ENCODE peak calls at places on chromosome 7, in six cellular contexts. H is body of pancreas, Z is testis, P is Peyer's patch, N is ovary, K is adrenal gland. U is an unnamed sample.

GRCh38 chr7:157548691-157549265 is 212.0 kb downstream of the DNAJB6 start:
- DNase-seq in H (no peak), Z (no peak), P (peak; percentile 32), N (no peak), K (no peak), U (no peak)

GRCh38 chr7:103915958-103916357 is 73.5 kb downstream of the RELN start:
- DNase-seq in H (no peak), Z (no peak), P (no peak), N (no peak), K (no peak), U (no peak)

GRCh38 chr7:26420600-26420999 is 128.9 kb downstream of the SNX10 start:
- DNase-seq in H (no peak), Z (no peak), P (no peak), N (no peak), K (no peak), U (no peak)

GRCh38 chr7:131723926-131724325 is 167.5 kb upstream of the PODXL start:
- DNase-seq in H (no peak), Z (no peak), P (no peak), N (no peak), K (no peak), U (no peak)

GRCh38 chr7:140604760-140605159 is 35.9 kb downstream of the DENND2A start:
- DNase-seq in H (no peak), Z (no peak), P (no peak), N (no peak), K (no peak), U (no peak)

GRCh38 chr7:129501760-129502707 is at the start of gene SMKR1:
- DNase-seq in H (peak; percentile 89), Z (peak; percentile 85), P (peak; percentile 96), N (peak; percentile 79), K (peak; percentile 88), U (peak; percentile 28)

GRCh38 chr7:158238616-158239289 is 348.9 kb downstream of the PTPRN2 start:
- DNase-seq in H (no peak), Z (no peak), P (no peak), N (no peak), K (no peak), U (no peak)

GRCh38 chr7:118169146-118169545 is 14.8 kb upstream of the LSM8 start:
- DNase-seq in H (no peak), Z (no peak), P (no peak), N (no peak), K (no peak), U (no peak)

GRCh38 chr7:150324366-150324961 is 1.1 kb upstream of the ACTR3C start:
- DNase-seq in H (peak; percentile 59), Z (no peak), P (no peak), N (peak; percentile 42), K (peak; percentile 64), U (no peak)
- H3K4me3 ChIP-seq in H (no peak overlapping the region), Z (no peak overlapping the region), P (peak overlapping the region; percentile 62), N (peak overlapping the region; percentile 74), K (no peak overlapping the region), U (no peak overlapping the region)

GRCh38 chr7:992742-993607 is 10.0 kb downstream of the CYP2W1 start:
- DNase-seq in H (peak; percentile 97), Z (peak; percentile 96), P (peak; percentile 97), N (peak; percentile 99), K (peak; percentile 98), U (peak; percentile 92)
- TF ChIP-seq POLR2A in H (no peak), Z (no peak), P (no peak), N (peak; percentile 35), K (no peak), U (no peak)

GRCh38 chr7:106313966-106314365 is 29.2 kb upstream of the NAMPT start:
- DNase-seq in H (no peak), Z (no peak), P (no peak), N (no peak), K (no peak), U (no peak)

GRCh38 chr7:106314875-106315274 is 30.1 kb upstream of the NAMPT start:
- DNase-seq in H (no peak), Z (no peak), P (no peak), N (no peak), K (no peak), U (no peak)

GRCh38 chr7:106313456-106313891 is 28.7 kb upstream of the NAMPT start:
- DNase-seq in H (no peak), Z (no peak), P (no peak), N (no peak), K (no peak), U (no peak)

GRCh38 chr7:106317971-106318370 is 33.2 kb upstream of the NAMPT start:
- DNase-seq in H (no peak), Z (no peak), P (no peak), N (no peak), K (no peak), U (no peak)

DNA sequence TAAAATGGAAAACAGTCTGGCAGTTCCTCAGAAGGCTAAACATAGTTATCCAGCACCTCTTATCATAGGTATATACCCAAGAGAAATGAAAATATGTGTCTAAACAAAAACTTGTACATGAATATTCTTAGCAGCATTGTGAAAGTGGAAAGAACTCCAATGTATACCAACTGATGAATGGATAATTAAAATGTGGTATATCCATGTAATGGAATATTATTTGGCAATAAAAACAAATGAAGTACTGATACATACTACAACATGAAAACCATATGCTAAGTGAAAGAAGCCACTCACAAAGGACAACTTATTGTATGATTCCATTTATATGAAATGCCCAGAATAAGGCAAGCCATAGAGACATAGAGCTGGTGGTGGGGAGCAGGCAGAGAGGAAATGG is 32.2 kb upstream of the NAMPT start:
- DNase-seq in H (no peak), Z (no peak), P (no peak), N (no peak), K (no peak), U (no peak)
- H3K27ac ChIP-seq in H (no peak overlapping the region), Z (no peak overlapping the region), P (no peak overlapping the region), N (no peak overlapping the region), K (no peak overlapping the region), U (no peak overlapping the region)

DNA sequence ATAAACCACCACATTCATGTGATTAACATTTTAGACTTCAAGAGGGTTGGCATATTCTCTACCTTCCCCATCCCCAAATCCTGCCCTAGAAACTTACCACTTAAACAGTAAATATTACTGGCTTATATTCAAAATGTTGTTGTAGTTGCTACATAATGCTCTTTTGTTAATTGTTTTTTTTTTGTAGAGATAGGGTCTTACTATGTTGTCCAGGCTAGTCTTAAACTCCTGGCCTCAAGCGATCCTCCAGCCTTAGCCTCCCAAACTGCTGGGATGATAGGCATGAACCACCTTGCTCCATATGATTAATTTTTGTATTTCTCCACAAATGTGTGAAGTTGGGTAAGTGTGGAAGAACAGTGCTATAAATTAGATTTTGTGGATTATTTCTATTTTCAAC is 6.5 kb downstream of the PDK4 start:
- DNase-seq in H (no peak), Z (no peak), P (no peak), N (no peak), K (no peak), U (no peak)
- H3K4me3 ChIP-seq in H (no peak overlapping the region), Z (no peak overlapping the region), P (no peak overlapping the region), N (peak overlapping the region; percentile 74), K (no peak overlapping the region), U (peak overlapping the region; percentile 90)

DNA sequence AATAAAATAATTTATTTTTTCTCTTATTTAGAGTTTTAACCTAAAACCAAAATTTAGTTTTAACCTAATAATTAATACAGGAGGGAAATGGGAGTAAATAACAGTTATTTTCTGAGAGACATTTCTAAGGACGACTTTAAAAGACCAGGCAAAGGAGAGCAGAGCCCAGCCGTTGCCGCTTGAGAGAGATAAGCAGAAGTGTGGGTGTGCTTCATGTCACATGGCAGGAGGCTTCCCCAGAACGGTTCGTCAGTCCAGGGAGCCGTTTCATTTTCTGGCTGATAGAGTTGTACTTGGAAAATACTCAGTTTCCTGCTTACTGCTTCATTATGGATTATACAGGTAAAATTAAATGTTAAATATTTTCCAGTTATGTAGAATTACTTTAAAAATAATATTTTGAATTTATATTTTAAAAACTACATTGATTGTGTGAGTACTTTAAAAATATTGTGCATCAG is 61.4 kb downstream of the ST7 start:
- DNase-seq in H (peak; percentile 68), Z (peak; percentile 88), P (peak; percentile 74), N (peak; percentile 55), K (peak; percentile 86), U (peak; percentile 42)
- TF ChIP-seq POLR2A in H (no peak), Z (no peak), P (no peak), N (no peak), K (peak; percentile 36), U (no peak)

U was measured in gastrocnemius medialis.